ENCODE peak calls at places on chromosomes 2 and 18, in four cellular contexts. Y, I, N and C are unnamed samples.

GRCh38 chr18:48800479-48800876 is 150.3 kb downstream of the SMAD7 start:
- DNase-seq in Y (no peak), I (peak; percentile 28), N (peak; percentile 6), C (no peak)

GRCh38 chr2:17879913-17880274 is 1.4 kb downstream of the KCNS3 start:
- DNase-seq in Y (no peak), I (no peak), N (no peak), C (no peak)

GRCh38 chr2:42192642-42193566 is 23.8 kb downstream of the EML4 start:
- DNase-seq in Y (no peak), I (no peak), N (no peak), C (no peak)

GRCh38 chr2:239018291-239019192 is 170.7 kb downstream of the TWIST2 start:
- DNase-seq in Y (no peak), I (no peak), N (no peak), C (no peak)

GRCh38 chr2:191620144-191620543 is 57.8 kb upstream of the NABP1 start:
- DNase-seq in Y (peak; percentile 88), I (no peak), N (no peak), C (no peak)

GRCh38 chr2:232908695-232909094 is 38.6 kb downstream of the SNORC start:
- DNase-seq in Y (no peak), I (no peak), N (no peak), C (no peak)

GRCh38 chr2:71466301-71467179 is 13.2 kb downstream of the DYSF start:
- DNase-seq in Y (peak; percentile 48), I (peak; percentile 86), N (peak; percentile 78), C (no peak)

GRCh38 chr18:3871687-3872086 is 421.7 kb downstream of the TGIF1 start:
- DNase-seq in Y (no peak), I (no peak), N (no peak), C (no peak)

GRCh38 chr18:53971331-53971730 is 253.1 kb downstream of the MBD2 start:
- DNase-seq in Y (peak; percentile 25), I (no peak), N (no peak), C (no peak)

GRCh38 chr2:239022437-239023260 is 174.8 kb downstream of the TWIST2 start:
- DNase-seq in Y (no peak), I (no peak), N (peak; percentile 6), C (no peak)

GRCh38 chr2:2892892-2893291 is 484.7 kb downstream of the EIPR1 start:
- DNase-seq in Y (no peak), I (no peak), N (no peak), C (no peak)

GRCh38 chr2:47221956-47222355 is 66.8 kb upstream of the STPG4 start:
- DNase-seq in Y (peak; percentile 86), I (no peak), N (no peak), C (no peak)

GRCh38 chr2:35468271-35468670 is 887.3 kb upstream of the CRIM1 start:
- DNase-seq in Y (peak; percentile 7), I (no peak), N (no peak), C (no peak)

GRCh38 chr2:105629634-105630033 is 115.1 kb upstream of the NCK2 start:
- DNase-seq in Y (no peak), I (no peak), N (no peak), C (no peak)

GRCh38 chr2:136247204-136247990 is 129.4 kb upstream of the CXCR4 start:
- DNase-seq in Y (peak; percentile 68), I (peak; percentile 68), N (peak; percentile 65), C (no peak)

GRCh38 chr2:67309281-67309680 is 87.9 kb upstream of the ETAA1 start:
- DNase-seq in Y (no peak), I (no peak), N (no peak), C (no peak)

GRCh38 chr18:64449433-64449832 is 300.5 kb upstream of the LINC00305 start:
- DNase-seq in Y (no peak), I (no peak), N (no peak), C (no peak)

GRCh38 chr18:58103339-58103930 is 59.4 kb downstream of the NEDD4L start:
- DNase-seq in Y (no peak), I (no peak), N (no peak), C (no peak)

GRCh38 chr2:28398101-28398834 is 5.6 kb downstream of the FOSL2 start:
- DNase-seq in Y (peak; percentile 69), I (no peak), N (peak; percentile 50), C (no peak)

GRCh38 chr18:8526316-8526715 is 82.9 kb upstream of the RAB12 start:
- DNase-seq in Y (no peak), I (no peak), N (no peak), C (no peak)

GRCh38 chr2:132489150-132489549 is 72.5 kb downstream of the GPR39 start:
- DNase-seq in Y (peak; percentile 28), I (no peak), N (peak; percentile 36), C (no peak)

GRCh38 chr2:21317131-21317530 is 193.4 kb downstream of the TDRD15 start:
- DNase-seq in Y (no peak), I (peak; percentile 42), N (peak; percentile 36), C (no peak)

GRCh38 chr18:63890950-63891304 is 3.4 kb downstream of the SERPINB2 start:
- DNase-seq in Y (no peak), I (no peak), N (no peak), C (no peak)

GRCh38 chr18:61581578-61582204 is 248.5 kb downstream of the CDH20 start:
- DNase-seq in Y (peak; percentile 50), I (peak; percentile 81), N (peak; percentile 73), C (no peak)

GRCh38 chr2:151523825-151524224 is 114.1 kb downstream of the RIF1 start:
- DNase-seq in Y (peak; percentile 15), I (no peak), N (no peak), C (no peak)

GRCh38 chr2:184359379-184359778 is 238.9 kb upstream of the ZNF804A start:
- DNase-seq in Y (no peak), I (no peak), N (no peak), C (no peak)

GRCh38 chr2:134715932-134716643 is 2.7 kb downstream of the TMEM163 start:
- DNase-seq in Y (no peak), I (no peak), N (no peak), C (no peak)

GRCh38 chr2:134716716-134717585 is 1.8 kb downstream of the TMEM163 start:
- DNase-seq in Y (no peak), I (no peak), N (no peak), C (no peak)

GRCh38 chr2:134717706-134718094 is 1.1 kb downstream of the TMEM163 start:
- DNase-seq in Y (no peak), I (no peak), N (no peak), C (no peak)

GRCh38 chr2:134718956-134719814 is at the start of gene TMEM163:
- DNase-seq in Y (no peak), I (peak; percentile 53), N (no peak), C (no peak)

GRCh38 chr2:134718095-134718955 is 475 bp downstream of the TMEM163 start:
- DNase-seq in Y (peak; percentile 13), I (no peak), N (no peak), C (no peak)
- H3K27me3 ChIP-seq in Y (peaks cover 34% of the 10 kb centered on the region), I (peaks cover 17% of the 10 kb centered on the region), N (peaks cover 77% of the 10 kb centered on the region), C (peaks cover 22% of the 10 kb centered on the region)

DNA sequence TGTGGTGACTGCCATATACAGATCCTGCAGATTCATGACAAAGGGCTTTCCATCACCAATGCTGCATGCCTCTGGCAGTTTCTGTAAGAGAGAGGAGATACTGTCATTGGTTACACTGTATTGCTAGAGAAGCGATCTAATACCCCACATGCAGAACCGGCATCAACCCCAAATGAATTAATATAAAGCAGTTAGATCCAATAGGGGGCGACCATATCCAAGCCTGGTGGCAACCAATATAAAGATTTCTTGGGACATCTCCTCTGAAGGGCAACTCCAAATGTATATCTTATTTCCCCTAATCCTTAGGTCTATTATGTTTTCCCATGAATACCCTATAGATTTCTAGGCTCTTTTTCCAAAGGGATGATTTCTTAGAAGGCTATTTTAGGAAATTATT is 17.4 kb upstream of the IHH start:
- DNase-seq in Y (no peak), I (no peak), N (no peak), C (no peak)
- TF ChIP-seq CTCF in Y (no peak), I (no peak), N (no peak), C (no peak)

GRCh38 chr18:12031836-12032235 is 50.5 kb downstream of the IMPA2 start:
- DNase-seq in Y (peak; percentile 90), I (peak; percentile 77), N (peak; percentile 57), C (no peak)

GRCh38 chr18:12029786-12030571 is 48.7 kb downstream of the IMPA2 start:
- DNase-seq in Y (no peak), I (no peak), N (no peak), C (no peak)

GRCh38 chr18:12028674-12029073 is 47.4 kb downstream of the IMPA2 start:
- DNase-seq in Y (no peak), I (no peak), N (no peak), C (no peak)

GRCh38 chr18:12031181-12031580 is 49.9 kb downstream of the IMPA2 start:
- DNase-seq in Y (peak; percentile 41), I (no peak), N (no peak), C (no peak)

GRCh38 chr18:12030667-12031066 is 49.4 kb downstream of the IMPA2 start:
- DNase-seq in Y (no peak), I (no peak), N (no peak), C (no peak)
- H3K27me3 ChIP-seq in Y (no peaks in the 10 kb centered on the region), I (no peaks in the 10 kb centered on the region), N (no peaks in the 10 kb centered on the region), C (no peaks in the 10 kb centered on the region)

DNA sequence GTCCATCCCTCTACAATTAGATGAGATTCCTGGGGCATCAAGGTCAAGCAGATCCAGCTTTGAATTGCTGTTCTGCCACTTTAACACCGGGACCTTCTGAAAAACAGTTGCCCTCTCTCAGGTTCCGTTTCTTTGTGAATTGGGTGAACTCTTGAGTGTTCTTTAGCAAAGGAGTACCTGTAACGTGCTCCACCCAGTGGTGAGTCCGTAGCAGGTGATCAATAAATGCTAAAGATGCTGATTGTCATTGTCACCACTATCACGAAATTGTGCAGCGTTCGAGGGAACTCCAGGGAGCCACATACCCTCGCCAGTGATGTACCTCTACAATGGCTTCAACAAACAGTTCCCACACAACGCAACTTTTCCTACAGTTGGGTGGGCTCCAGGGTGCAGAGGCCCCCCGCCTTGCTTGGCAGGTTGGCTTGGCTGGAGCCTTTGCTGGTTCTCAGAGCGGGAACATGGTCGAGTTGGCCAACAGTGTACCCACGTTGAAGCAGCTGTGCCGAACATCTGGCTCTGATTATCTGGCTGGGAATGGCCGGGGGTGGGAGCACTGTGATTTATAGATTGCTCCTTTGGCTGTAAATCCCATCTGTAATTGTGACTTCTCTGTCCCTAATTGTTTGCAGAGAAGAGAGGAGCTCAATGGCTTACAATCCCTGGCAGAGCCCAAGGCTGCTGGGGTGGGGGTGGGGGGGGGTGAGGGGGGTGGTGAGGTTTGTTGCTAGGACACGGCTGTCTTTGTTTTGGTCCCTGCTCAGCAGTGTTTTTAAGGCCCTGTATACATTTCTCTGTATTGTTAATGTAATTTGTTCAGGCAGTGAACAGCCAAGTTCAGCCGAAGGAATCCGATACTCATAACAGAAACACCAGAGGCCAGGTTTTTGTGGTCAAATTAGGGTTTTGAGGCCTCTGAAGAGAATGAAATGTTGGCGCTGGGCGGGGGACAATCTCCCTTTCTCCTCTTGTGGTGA is 82.2 kb downstream of the TCF7L1 start:
- DNase-seq in Y (peak; percentile 94), I (peak; percentile 58), N (no peak), C (peak; percentile 21)
- TF ChIP-seq CTCF in Y (no peak), I (peak; percentile 6), N (no peak), C (no peak)